ENCODE peak calls at places on chromosome 18, in five cellular contexts. O is ovary, S is adrenal gland, P is body of pancreas, Q is vagina. M is an unnamed sample.

GRCh38 chr18:41096504-41096903 is 858.5 kb upstream of the PIK3C3 start:
- DNase-seq in O (no peak), S (no peak), P (no peak), Q (no peak), M (peak; percentile 27)

GRCh38 chr18:3903341-3903740 is 453.4 kb downstream of the TGIF1 start:
- DNase-seq in O (no peak), S (no peak), P (no peak), Q (no peak), M (no peak)

GRCh38 chr18:66124394-66124793 is 373.6 kb downstream of the CDH7 start:
- DNase-seq in O (no peak), S (no peak), P (no peak), Q (no peak), M (no peak)

GRCh38 chr18:50973367-50974126 is 5.7 kb downstream of the ELAC1 start:
- DNase-seq in O (no peak), S (peak; percentile 47), P (peak; percentile 50), Q (no peak), M (no peak)

GRCh38 chr18:42828881-42829280 is 286.6 kb downstream of the RIT2 start:
- DNase-seq in O (no peak), S (no peak), P (no peak), Q (no peak), M (no peak)

GRCh38 chr18:12628706-12629702 is 28.9 kb downstream of the SPIRE1 start:
- DNase-seq in O (no peak), S (no peak), P (no peak), Q (no peak), M (no peak)

GRCh38 chr18:6624729-6625308 is 104.7 kb upstream of the ARHGAP28 start:
- DNase-seq in O (no peak), S (no peak), P (no peak), Q (no peak), M (no peak)

GRCh38 chr18:74748809-74749208 is 151.1 kb downstream of the ZNF407 start:
- DNase-seq in O (no peak), S (no peak), P (peak; percentile 14), Q (no peak), M (no peak)

GRCh38 chr18:2985628-2986027 is 27.3 kb downstream of the LPIN2 start:
- DNase-seq in O (no peak), S (no peak), P (no peak), Q (no peak), M (no peak)

GRCh38 chr18:9550413-9550812 is 63.9 kb downstream of the PPP4R1 start:
- DNase-seq in O (no peak), S (no peak), P (no peak), Q (no peak), M (no peak)

GRCh38 chr18:9838144-9838877 is 47.5 kb upstream of the TXNDC2 start:
- DNase-seq in O (no peak), S (no peak), P (peak; percentile 37), Q (no peak), M (no peak)

GRCh38 chr18:79388043-79388442 is 7.7 kb upstream of the NFATC1 start:
- DNase-seq in O (no peak), S (no peak), P (no peak), Q (no peak), M (no peak)

GRCh38 chr18:31056296-31056695 is 13.8 kb upstream of the DSC3 start:
- DNase-seq in O (no peak), S (no peak), P (no peak), Q (no peak), M (no peak)

GRCh38 chr18:50465211-50466153 is 90.6 kb downstream of the SKA1 start:
- DNase-seq in O (no peak), S (no peak), P (no peak), Q (no peak), M (no peak)

GRCh38 chr18:55546873-55547704 is 40.9 kb downstream of the TCF4 start:
- DNase-seq in O (peak; percentile 45), S (peak; percentile 19), P (peak; percentile 16), Q (no peak), M (peak; percentile 27)

GRCh38 chr18:74897971-74898657 is 300.4 kb downstream of the ZNF407 start:
- DNase-seq in O (no peak), S (no peak), P (no peak), Q (no peak), M (no peak)

GRCh38 chr18:46411862-46412690 is 244.9 kb downstream of the LOXHD1 start:
- DNase-seq in O (peak; percentile 74), S (peak; percentile 86), P (peak; percentile 10), Q (no peak), M (peak; percentile 50)

GRCh38 chr18:41146301-41146700 is 808.7 kb upstream of the PIK3C3 start:
- DNase-seq in O (no peak), S (no peak), P (no peak), Q (no peak), M (no peak)

GRCh38 chr18:9105420-9105819 is 2.9 kb downstream of the NDUFV2 start:
- DNase-seq in O (no peak), S (no peak), P (no peak), Q (no peak), M (no peak)

GRCh38 chr18:26103579-26103978 is 13.2 kb upstream of the SS18 start:
- DNase-seq in O (no peak), S (no peak), P (peak; percentile 58), Q (no peak), M (peak; percentile 32)

GRCh38 chr18:3857544-3857943 is 407.6 kb downstream of the TGIF1 start:
- DNase-seq in O (no peak), S (no peak), P (no peak), Q (no peak), M (no peak)

GRCh38 chr18:50439460-50440015 is 64.7 kb downstream of the SKA1 start:
- DNase-seq in O (no peak), S (no peak), P (no peak), Q (no peak), M (no peak)

GRCh38 chr18:69599377-69599776 is 198.7 kb downstream of the DOK6 start:
- DNase-seq in O (no peak), S (no peak), P (no peak), Q (no peak), M (no peak)

DNA sequence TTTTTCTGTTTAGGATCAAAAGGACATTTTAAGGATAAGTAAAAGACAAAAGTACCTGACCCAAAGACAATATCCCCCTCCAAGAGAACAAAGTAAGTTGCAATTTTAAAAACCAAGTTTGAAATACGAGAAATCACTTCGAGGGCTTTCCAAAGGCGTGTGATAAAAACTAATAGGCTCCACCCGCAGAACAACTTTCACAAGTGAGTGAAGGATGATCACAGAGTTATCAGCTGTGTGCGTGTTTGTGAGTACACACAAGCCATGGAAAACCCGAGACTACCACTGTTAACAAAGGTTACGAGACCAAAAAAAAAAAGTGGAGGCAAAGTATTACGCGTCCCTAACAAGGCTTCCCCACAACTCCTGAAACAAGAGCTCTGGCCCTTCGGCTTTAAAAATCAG is 776 bp downstream of the SMAD2 start:
- DNase-seq in O (no peak), S (peak; percentile 20), P (no peak), Q (no peak), M (no peak)
- H3K27me3 ChIP-seq in O (no peaks in the 10 kb centered on the region), S (no peaks in the 10 kb centered on the region), P (no peaks in the 10 kb centered on the region), Q (no peaks in the 10 kb centered on the region), M (no peaks in the 10 kb centered on the region)

GRCh38 chr18:73419531-73419930 is 551.7 kb upstream of the NETO1 start:
- DNase-seq in O (no peak), S (no peak), P (no peak), Q (no peak), M (no peak)
- TF ChIP-seq POLR2A in O (no peak), S (no peak), P (no peak), Q (no peak), M (no peak)

GRCh38 chr18:59024829-59025228 is 114.9 kb upstream of the SEC11C start:
- DNase-seq in O (no peak), S (no peak), P (peak; percentile 22), Q (no peak), M (no peak)
- H3K27ac ChIP-seq in O (peak overlapping the region; percentile 60), S (peak overlapping the region; percentile 44), P (no peak overlapping the region), Q (peak overlapping the region; percentile 30), M (no peak overlapping the region)

DNA sequence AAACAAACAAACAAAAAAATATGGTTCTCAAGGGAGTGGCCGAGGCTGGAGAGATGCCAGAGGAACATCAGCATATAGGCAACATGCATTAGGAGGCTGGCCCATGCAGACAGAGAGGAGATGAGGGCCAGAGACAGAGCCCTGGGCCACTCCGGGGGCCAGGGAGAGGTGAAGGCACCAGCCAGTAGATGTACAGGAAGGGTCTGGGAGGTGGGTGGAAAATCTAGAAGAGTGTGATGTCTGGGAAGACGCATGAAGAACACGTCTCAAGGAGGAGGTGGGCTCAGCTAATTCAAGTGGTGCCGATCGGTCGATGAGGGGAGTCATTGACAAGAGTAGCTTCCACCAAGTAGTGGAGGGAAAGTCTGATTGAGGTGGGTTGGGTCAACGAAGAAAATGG is 79.9 kb downstream of the ZCCHC2 start:
- DNase-seq in O (no peak), S (no peak), P (no peak), Q (no peak), M (no peak)
- H3K27me3 ChIP-seq in O (no peaks in the 10 kb centered on the region), S (peaks cover 11% of the 10 kb centered on the region), P (no peaks in the 10 kb centered on the region), Q (no peaks in the 10 kb centered on the region), M (no peaks in the 10 kb centered on the region)

DNA sequence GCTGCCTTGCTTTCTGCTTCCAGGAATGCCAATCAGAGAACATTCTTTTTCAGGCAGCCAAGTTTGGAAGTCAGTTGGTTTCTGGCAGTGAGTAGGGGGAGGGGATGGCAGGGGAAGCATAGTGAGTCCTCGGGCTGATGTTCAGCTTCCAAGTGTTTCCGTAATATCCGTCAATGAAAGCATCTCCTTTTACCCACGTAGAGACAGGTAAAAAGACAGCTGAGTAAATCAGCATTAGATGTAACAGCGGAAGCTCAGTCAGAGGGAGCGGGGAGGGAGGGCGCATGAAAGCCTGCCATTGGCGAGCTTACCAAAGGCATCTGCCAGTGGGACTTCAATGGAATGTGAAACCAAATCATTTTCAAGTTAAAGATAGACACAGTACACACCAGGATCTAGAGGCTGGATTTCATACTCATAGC is 117.1 kb upstream of the DTNA start:
- DNase-seq in O (peak; percentile 47), S (peak; percentile 76), P (peak; percentile 74), Q (no peak), M (peak; percentile 63)
- TF ChIP-seq POLR2A in O (no peak), S (peak; percentile 79), P (no peak), Q (no peak), M (no peak)

DNA sequence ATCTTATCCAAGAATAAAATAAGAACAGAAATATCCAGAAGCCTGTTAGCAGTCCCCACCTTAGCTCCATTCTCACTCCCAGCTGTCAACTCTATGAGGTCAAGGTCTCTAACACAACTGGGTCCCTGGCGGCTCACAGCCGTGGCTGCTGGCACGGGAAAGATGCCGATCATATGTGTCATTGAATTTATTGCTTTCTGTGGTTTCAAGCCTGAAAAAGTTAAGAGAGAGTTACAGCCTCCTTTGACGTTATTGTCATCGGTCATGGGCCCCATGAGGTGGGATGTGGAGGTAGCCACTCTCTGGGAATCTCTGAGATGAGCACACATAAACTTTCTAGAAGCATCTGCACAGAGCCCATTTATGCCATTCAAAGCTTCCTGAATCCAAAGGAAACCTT is 28.7 kb upstream of the CABLES1 start:
- DNase-seq in O (no peak), S (peak; percentile 65), P (no peak), Q (no peak), M (no peak)
- H3K27ac ChIP-seq in O (no peak overlapping the region), S (no peak overlapping the region), P (no peak overlapping the region), Q (peak overlapping the region; percentile 4), M (no peak overlapping the region)

GRCh38 chr18:71212222-71212621 is 923.4 kb downstream of the SOCS6 start:
- DNase-seq in O (no peak), S (no peak), P (no peak), Q (no peak), M (peak; percentile 24)

GRCh38 chr18:71209944-71210343 is 921.1 kb downstream of the SOCS6 start:
- DNase-seq in O (no peak), S (no peak), P (no peak), Q (no peak), M (no peak)
- H3K27me3 ChIP-seq in O (no peaks in the 10 kb centered on the region), S (no peaks in the 10 kb centered on the region), P (no peaks in the 10 kb centered on the region), Q (no peaks in the 10 kb centered on the region), M (no peaks in the 10 kb centered on the region)

M was measured in testis.